ENCODE peak calls at places on chromosomes 16 and 17, in nine cellular contexts. M is lower lobe of right lung, R is brain microvascular endothelial cell, H is NB4, S is IMR-90, G is tibial artery, X is glutamatergic neuron, T is prostate gland, Z is astrocyte of the spinal cord. L is an unnamed sample.
A peak's percentile ranks its signal among the peaks of the same experiment; 100 is the strongest.

GRCh38 chr16:80573700-80574120 is 32.9 kb downstream of the DYNLRB2 start:
- DNase-seq in M (no peak), R (no peak), H (no peak), S (no peak), G (no peak), X (peak; percentile 47), T (no peak), Z (no peak), L (no peak)

GRCh38 chr17:44543213-44543904 is 13.9 kb upstream of the FZD2 start:
- DNase-seq in M (peak; percentile 52), R (peak; percentile 86), H (no peak), S (peak; percentile 96), G (no peak), X (no peak), T (no peak), Z (peak; percentile 92), L (peak; percentile 65)

GRCh38 chr17:249236-249993 is 68.0 kb upstream of the DOC2B start:
- DNase-seq in M (peak; percentile 52), R (no peak), H (no peak), S (no peak), G (peak; percentile 28), X (no peak), T (no peak), Z (no peak), L (no peak)

GRCh38 chr17:30113213-30113612 is 3.4 kb upstream of the NSRP1 start:
- DNase-seq in M (no peak), R (no peak), H (peak; percentile 55), S (no peak), G (no peak), X (no peak), T (peak; percentile 19), Z (peak; percentile 68), L (no peak)

GRCh38 chr17:79819534-79820276 is 19.5 kb downstream of the CBX4 start:
- DNase-seq in M (no peak), R (no peak), H (no peak), S (no peak), G (no peak), X (no peak), T (no peak), Z (no peak), L (no peak)

GRCh38 chr16:89922477-89922883 is 662 bp upstream of the TUBB3 start:
- DNase-seq in M (no peak), R (peak; percentile 98), H (peak; percentile 96), S (peak; percentile 91), G (peak; percentile 86), X (peak; percentile 95), T (no peak), Z (peak; percentile 97), L (peak; percentile 72)

GRCh38 chr17:79365836-79366831 is 244.7 kb downstream of the RBFOX3 start:
- DNase-seq in M (peak; percentile 34), R (no peak), H (no peak), S (no peak), G (no peak), X (peak; percentile 82), T (no peak), Z (no peak), L (peak; percentile 55)

GRCh38 chr16:81843243-81843582 is 64.1 kb downstream of the PLCG2 start:
- DNase-seq in M (no peak), R (no peak), H (no peak), S (no peak), G (no peak), X (no peak), T (no peak), Z (no peak), L (no peak)

GRCh38 chr17:17892009-17892408 is 55.2 kb upstream of the SREBF1 start:
- DNase-seq in M (no peak), R (no peak), H (no peak), S (no peak), G (no peak), X (no peak), T (no peak), Z (no peak), L (no peak)

GRCh38 chr16:24041834-24042631 is 206.2 kb downstream of the PRKCB start:
- DNase-seq in M (peak; percentile 63), R (peak; percentile 63), H (peak; percentile 77), S (peak; percentile 48), G (no peak), X (peak; percentile 86), T (peak; percentile 44), Z (peak; percentile 18), L (peak; percentile 83)

GRCh38 chr16:24046442-24046841 is 209.7 kb upstream of the CACNG3 start:
- DNase-seq in M (no peak), R (no peak), H (no peak), S (no peak), G (no peak), X (peak; percentile 62), T (no peak), Z (no peak), L (no peak)

GRCh38 chr16:24049113-24049512 is 207.0 kb upstream of the CACNG3 start:
- DNase-seq in M (no peak), R (no peak), H (no peak), S (no peak), G (no peak), X (no peak), T (no peak), Z (no peak), L (no peak)

GRCh38 chr16:24044467-24044866 is 208.7 kb downstream of the PRKCB start:
- DNase-seq in M (no peak), R (no peak), H (no peak), S (no peak), G (no peak), X (no peak), T (no peak), Z (no peak), L (no peak)

GRCh38 chr16:24045641-24046040 is 209.9 kb downstream of the PRKCB start:
- DNase-seq in M (no peak), R (no peak), H (no peak), S (no peak), G (no peak), X (peak; percentile 65), T (no peak), Z (no peak), L (peak; percentile 40)
- TF ChIP-seq CTCF in M (no peak), R (peak; percentile 8), H (no peak), S (no peak), G (no peak), X (peak; percentile 60), T (no peak), Z (no peak), L (peak; percentile 59)

GRCh38 chr17:7589204-7589868 is 558 bp downstream of the SOX15 start:
- DNase-seq in M (peak; percentile 90), R (peak; percentile 77), H (no peak), S (peak; percentile 83), G (peak; percentile 90), X (peak; percentile 87), T (peak; percentile 86), Z (peak; percentile 84), L (peak; percentile 79)

GRCh38 chr17:7588553-7589203 is 1.2 kb downstream of the SOX15 start:
- DNase-seq in M (no peak), R (no peak), H (no peak), S (no peak), G (no peak), X (no peak), T (no peak), Z (no peak), L (no peak)

GRCh38 chr17:7587831-7588230 is 2.1 kb downstream of the SOX15 start:
- DNase-seq in M (no peak), R (no peak), H (no peak), S (no peak), G (no peak), X (no peak), T (no peak), Z (peak; percentile 41), L (no peak)

GRCh38 chr17:7587420-7587786 is 2.5 kb downstream of the SOX15 start:
- DNase-seq in M (no peak), R (peak; percentile 95), H (no peak), S (peak; percentile 98), G (no peak), X (no peak), T (no peak), Z (peak; percentile 95), L (no peak)

GRCh38 chr17:7586673-7587419 is 3.0 kb downstream of the SOX15 start:
- DNase-seq in M (no peak), R (no peak), H (no peak), S (no peak), G (no peak), X (no peak), T (no peak), Z (no peak), L (no peak)
- TF ChIP-seq CTCF in M (no peak), R (peak; percentile 49), H (peak; percentile 1), S (no peak), G (no peak), X (no peak), T (no peak), Z (peak; percentile 24), L (no peak)

GRCh38 chr17:82416771-82417170 is 1.4 kb upstream of the HEXD start:
- DNase-seq in M (no peak), R (no peak), H (no peak), S (no peak), G (no peak), X (no peak), T (no peak), Z (no peak), L (no peak)
- TF ChIP-seq CTCF in M (no peak), R (peak; percentile 40), H (peak; percentile 16), S (no peak), G (no peak), X (peak; percentile 49), T (no peak), Z (peak; percentile 19), L (no peak)

GRCh38 chr16:54936979-54937672 is 6.5 kb downstream of the IRX5 start:
- DNase-seq in M (peak; percentile 80), R (no peak), H (peak; percentile 62), S (no peak), G (no peak), X (peak; percentile 77), T (peak; percentile 84), Z (peak; percentile 74), L (peak; percentile 83)

GRCh38 chr16:54933281-54934150 is 2.9 kb downstream of the IRX5 start:
- DNase-seq in M (no peak), R (no peak), H (no peak), S (no peak), G (no peak), X (peak; percentile 38), T (no peak), Z (peak; percentile 42), L (peak; percentile 49)

GRCh38 chr16:54934536-54935410 is 4.1 kb downstream of the IRX5 start:
- DNase-seq in M (peak; percentile 63), R (no peak), H (no peak), S (no peak), G (no peak), X (peak; percentile 51), T (peak; percentile 67), Z (peak; percentile 60), L (peak; percentile 64)

GRCh38 chr16:54936086-54936978 is 5.7 kb downstream of the IRX5 start:
- DNase-seq in M (no peak), R (no peak), H (peak; percentile 91), S (no peak), G (no peak), X (peak; percentile 79), T (peak; percentile 40), Z (peak; percentile 54), L (peak; percentile 69)

DNA sequence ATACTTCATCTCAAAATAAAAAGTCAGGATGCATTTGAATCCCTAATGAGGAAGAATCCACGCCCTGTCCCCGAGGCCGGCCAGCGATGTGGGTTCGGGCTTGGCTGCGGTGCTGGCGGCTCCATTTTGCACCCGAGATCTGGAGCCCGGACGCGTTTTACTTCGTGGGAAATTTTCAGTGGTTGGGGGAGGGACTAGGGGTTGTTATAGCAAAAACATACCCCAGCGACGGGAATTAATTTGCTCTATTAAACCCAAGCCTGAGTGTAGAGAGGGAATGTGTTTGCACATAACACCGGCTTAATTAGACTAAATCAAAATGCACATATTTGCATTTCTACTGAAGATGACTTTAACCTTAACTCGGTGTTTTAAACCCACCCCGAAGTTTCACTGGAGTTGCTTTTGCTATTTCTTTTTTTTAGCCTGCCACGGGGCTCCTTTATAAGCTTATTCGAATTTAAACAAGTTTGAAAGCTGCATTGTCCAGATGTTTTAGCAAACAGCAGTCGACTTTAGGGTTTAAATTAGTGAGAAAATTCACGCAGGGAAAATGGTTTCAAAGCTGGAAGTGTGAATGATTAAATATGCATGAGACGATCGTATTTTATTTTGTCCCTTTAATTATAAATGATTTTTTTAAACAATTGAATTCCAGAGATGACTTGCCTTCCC is 4.9 kb downstream of the IRX5 start:
- DNase-seq in M (no peak), R (no peak), H (no peak), S (no peak), G (no peak), X (no peak), T (no peak), Z (peak; percentile 48), L (no peak)
- TF ChIP-seq CTCF in M (no peak), R (no peak), H (no peak), S (no peak), G (no peak), X (no peak), T (no peak), Z (no peak), L (no peak)

L was measured in nephron progenitor cell.